ENCODE peak calls at places on chromosomes 11 and 22, in nine cellular contexts. One of them, this sample, is unnamed.

GRCh38 chr11:105489431-105489830 is 120.4 kb upstream of the GRIA4 start:
- DNase-seq in iPS DF 6.9: no peak
- DNase-seq in HCT116: no peak
- DNase-seq in hepatocyte: peak
- DNase-seq in colonic mucosa: no peak
- DNase-seq in upper lobe of right lung: no peak
- DNase-seq in keratinocyte: no peak
- DNase-seq in adrenal gland: no peak
- DNase-seq in heart left ventricle: no peak
- DNase-seq in this sample: peak

GRCh38 chr11:88555018-88555828 is 217.7 kb upstream of the CTSC start:
- DNase-seq in iPS DF 6.9: no peak
- DNase-seq in HCT116: peak
- DNase-seq in hepatocyte: peak
- DNase-seq in colonic mucosa: no peak
- DNase-seq in upper lobe of right lung: no peak
- DNase-seq in keratinocyte: peak
- DNase-seq in adrenal gland: no peak
- DNase-seq in heart left ventricle: no peak
- DNase-seq in this sample: peak

GRCh38 chr22:44404341-44405020 is 91.7 kb upstream of the SHISAL1 start:
- DNase-seq in iPS DF 6.9: no peak
- DNase-seq in HCT116: no peak
- DNase-seq in hepatocyte: no peak
- DNase-seq in colonic mucosa: no peak
- DNase-seq in upper lobe of right lung: peak
- DNase-seq in keratinocyte: no peak
- DNase-seq in adrenal gland: no peak
- DNase-seq in heart left ventricle: no peak
- DNase-seq in this sample: no peak

GRCh38 chr11:33976351-33977199 is 75.0 kb upstream of the CAPRIN1 start:
- DNase-seq in iPS DF 6.9: no peak
- DNase-seq in HCT116: no peak
- DNase-seq in hepatocyte: no peak
- DNase-seq in colonic mucosa: no peak
- DNase-seq in upper lobe of right lung: no peak
- DNase-seq in keratinocyte: no peak
- DNase-seq in adrenal gland: no peak
- DNase-seq in heart left ventricle: no peak
- DNase-seq in this sample: no peak

GRCh38 chr22:41762980-41763779 is 37.3 kb upstream of the CCDC134 start:
- DNase-seq in iPS DF 6.9: peak
- DNase-seq in HCT116: peak
- DNase-seq in hepatocyte: peak
- DNase-seq in colonic mucosa: peak
- DNase-seq in upper lobe of right lung: no peak
- DNase-seq in keratinocyte: no peak
- DNase-seq in adrenal gland: peak
- DNase-seq in heart left ventricle: no peak
- DNase-seq in this sample: peak

GRCh38 chr11:62505112-62505783 is 41.4 kb downstream of the AHNAK start:
- DNase-seq in iPS DF 6.9: no peak
- DNase-seq in HCT116: no peak
- DNase-seq in hepatocyte: peak
- DNase-seq in colonic mucosa: peak
- DNase-seq in upper lobe of right lung: no peak
- DNase-seq in keratinocyte: no peak
- DNase-seq in adrenal gland: no peak
- DNase-seq in heart left ventricle: peak
- DNase-seq in this sample: peak

GRCh38 chr11:2795491-2795991 is 90.0 kb downstream of the CDKN1C start:
- DNase-seq in iPS DF 6.9: no peak
- DNase-seq in HCT116: no peak
- DNase-seq in hepatocyte: no peak
- DNase-seq in colonic mucosa: peak
- DNase-seq in upper lobe of right lung: peak
- DNase-seq in keratinocyte: no peak
- DNase-seq in adrenal gland: peak
- DNase-seq in heart left ventricle: peak
- DNase-seq in this sample: no peak

GRCh38 chr11:26777276-26777939 is 55.5 kb upstream of the SLC5A12 start:
- DNase-seq in iPS DF 6.9: no peak
- DNase-seq in HCT116: no peak
- DNase-seq in hepatocyte: peak
- DNase-seq in colonic mucosa: no peak
- DNase-seq in upper lobe of right lung: no peak
- DNase-seq in keratinocyte: no peak
- DNase-seq in adrenal gland: no peak
- DNase-seq in heart left ventricle: no peak
- DNase-seq in this sample: no peak

GRCh38 chr11:76140912-76141574 is 65.3 kb downstream of the WNT11 start:
- DNase-seq in iPS DF 6.9: no peak
- DNase-seq in HCT116: no peak
- DNase-seq in hepatocyte: no peak
- DNase-seq in colonic mucosa: no peak
- DNase-seq in upper lobe of right lung: no peak
- DNase-seq in keratinocyte: no peak
- DNase-seq in adrenal gland: no peak
- DNase-seq in heart left ventricle: peak
- DNase-seq in this sample: no peak

GRCh38 chr11:60265373-60266214 is 14.9 kb upstream of the MS4A4A start:
- DNase-seq in iPS DF 6.9: peak
- DNase-seq in HCT116: peak
- DNase-seq in hepatocyte: peak
- DNase-seq in colonic mucosa: peak
- DNase-seq in upper lobe of right lung: no peak
- DNase-seq in keratinocyte: no peak
- DNase-seq in adrenal gland: no peak
- DNase-seq in heart left ventricle: no peak
- DNase-seq in this sample: peak

GRCh38 chr11:58654908-58655296 is 32.4 kb downstream of the CNTF start:
- DNase-seq in iPS DF 6.9: no peak
- DNase-seq in HCT116: no peak
- DNase-seq in hepatocyte: no peak
- DNase-seq in colonic mucosa: no peak
- DNase-seq in upper lobe of right lung: no peak
- DNase-seq in keratinocyte: no peak
- DNase-seq in adrenal gland: no peak
- DNase-seq in heart left ventricle: no peak
- DNase-seq in this sample: no peak

GRCh38 chr11:115324569-115325432 is 179.4 kb downstream of the CADM1 start:
- DNase-seq in iPS DF 6.9: peak
- DNase-seq in HCT116: no peak
- DNase-seq in hepatocyte: peak
- DNase-seq in colonic mucosa: peak
- DNase-seq in upper lobe of right lung: no peak
- DNase-seq in keratinocyte: peak
- DNase-seq in adrenal gland: peak
- DNase-seq in heart left ventricle: no peak
- DNase-seq in this sample: peak

GRCh38 chr11:1968454-1968995 is 21.4 kb downstream of the MRPL23 start:
- DNase-seq in iPS DF 6.9: no peak
- DNase-seq in HCT116: no peak
- DNase-seq in hepatocyte: no peak
- DNase-seq in colonic mucosa: no peak
- DNase-seq in upper lobe of right lung: no peak
- DNase-seq in keratinocyte: no peak
- DNase-seq in adrenal gland: no peak
- DNase-seq in heart left ventricle: no peak
- DNase-seq in this sample: no peak

GRCh38 chr11:76185931-76186401 is 20.3 kb downstream of the WNT11 start:
- DNase-seq in iPS DF 6.9: no peak
- DNase-seq in HCT116: no peak
- DNase-seq in hepatocyte: peak
- DNase-seq in colonic mucosa: peak
- DNase-seq in upper lobe of right lung: peak
- DNase-seq in keratinocyte: no peak
- DNase-seq in adrenal gland: peak
- DNase-seq in heart left ventricle: no peak
- DNase-seq in this sample: peak

GRCh38 chr11:79437274-79437980 is 3.4 kb downstream of the TENM4 start:
- DNase-seq in iPS DF 6.9: no peak
- DNase-seq in HCT116: no peak
- DNase-seq in hepatocyte: peak
- DNase-seq in colonic mucosa: peak
- DNase-seq in upper lobe of right lung: peak
- DNase-seq in keratinocyte: no peak
- DNase-seq in adrenal gland: peak
- DNase-seq in heart left ventricle: peak
- DNase-seq in this sample: peak

GRCh38 chr11:64970731-64971151 is 1.2 kb downstream of the MAJIN start:
- DNase-seq in iPS DF 6.9: no peak
- DNase-seq in HCT116: no peak
- DNase-seq in hepatocyte: no peak
- DNase-seq in colonic mucosa: peak
- DNase-seq in upper lobe of right lung: no peak
- DNase-seq in keratinocyte: peak
- DNase-seq in adrenal gland: no peak
- DNase-seq in heart left ventricle: no peak
- DNase-seq in this sample: no peak

GRCh38 chr11:24153337-24153736 is 343.5 kb upstream of the LUZP2 start:
- DNase-seq in iPS DF 6.9: no peak
- DNase-seq in HCT116: no peak
- DNase-seq in hepatocyte: no peak
- DNase-seq in colonic mucosa: no peak
- DNase-seq in upper lobe of right lung: no peak
- DNase-seq in keratinocyte: no peak
- DNase-seq in adrenal gland: no peak
- DNase-seq in heart left ventricle: no peak
- DNase-seq in this sample: no peak

GRCh38 chr22:40720538-40721256 is 41.4 kb downstream of the MCHR1 start:
- DNase-seq in iPS DF 6.9: no peak
- DNase-seq in HCT116: no peak
- DNase-seq in hepatocyte: no peak
- DNase-seq in colonic mucosa: no peak
- DNase-seq in upper lobe of right lung: no peak
- DNase-seq in keratinocyte: no peak
- DNase-seq in adrenal gland: no peak
- DNase-seq in heart left ventricle: no peak
- DNase-seq in this sample: no peak
- H3K27ac ChIP-seq in iPS DF 6.9: no peak
- H3K27ac ChIP-seq in HCT116: no peak
- H3K27ac ChIP-seq in hepatocyte: peak
- H3K27ac ChIP-seq in colonic mucosa: no peak
- H3K27ac ChIP-seq in upper lobe of right lung: no peak
- H3K27ac ChIP-seq in keratinocyte: no peak
- H3K27ac ChIP-seq in adrenal gland: no peak
- H3K27ac ChIP-seq in heart left ventricle: no peak
- H3K27ac ChIP-seq in this sample: peak

DNA sequence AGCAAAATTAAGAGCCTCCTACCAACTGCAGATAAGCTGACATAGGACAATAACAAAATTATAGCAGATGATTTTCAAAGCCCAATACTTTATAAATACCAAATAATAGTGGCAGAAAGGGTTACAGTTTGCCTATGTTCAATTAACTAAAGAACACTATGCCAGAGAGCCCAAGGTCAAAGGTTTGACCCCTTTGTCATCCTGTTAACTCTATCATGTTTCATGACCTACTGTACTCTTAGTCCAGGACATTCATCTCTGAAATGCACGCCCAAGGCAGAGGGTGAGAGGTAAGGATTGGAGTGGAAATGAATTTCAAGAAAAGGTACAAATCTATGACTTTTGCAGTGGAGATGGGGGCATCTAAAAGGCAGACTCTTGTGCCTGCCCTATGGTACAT is 70.6 kb downstream of the DDIAS start:
- DNase-seq in iPS DF 6.9: no peak
- DNase-seq in HCT116: no peak
- DNase-seq in hepatocyte: no peak
- DNase-seq in colonic mucosa: no peak
- DNase-seq in upper lobe of right lung: no peak
- DNase-seq in keratinocyte: no peak
- DNase-seq in adrenal gland: no peak
- DNase-seq in heart left ventricle: no peak
- DNase-seq in this sample: no peak
- H3K4me3 ChIP-seq in iPS DF 6.9: no peak
- H3K4me3 ChIP-seq in HCT116: no peak
- H3K4me3 ChIP-seq in hepatocyte: no peak
- H3K4me3 ChIP-seq in colonic mucosa: no peak
- H3K4me3 ChIP-seq in upper lobe of right lung: no peak
- H3K4me3 ChIP-seq in keratinocyte: no peak
- H3K4me3 ChIP-seq in adrenal gland: no peak
- H3K4me3 ChIP-seq in heart left ventricle: no peak
- H3K4me3 ChIP-seq in this sample: no peak

DNA sequence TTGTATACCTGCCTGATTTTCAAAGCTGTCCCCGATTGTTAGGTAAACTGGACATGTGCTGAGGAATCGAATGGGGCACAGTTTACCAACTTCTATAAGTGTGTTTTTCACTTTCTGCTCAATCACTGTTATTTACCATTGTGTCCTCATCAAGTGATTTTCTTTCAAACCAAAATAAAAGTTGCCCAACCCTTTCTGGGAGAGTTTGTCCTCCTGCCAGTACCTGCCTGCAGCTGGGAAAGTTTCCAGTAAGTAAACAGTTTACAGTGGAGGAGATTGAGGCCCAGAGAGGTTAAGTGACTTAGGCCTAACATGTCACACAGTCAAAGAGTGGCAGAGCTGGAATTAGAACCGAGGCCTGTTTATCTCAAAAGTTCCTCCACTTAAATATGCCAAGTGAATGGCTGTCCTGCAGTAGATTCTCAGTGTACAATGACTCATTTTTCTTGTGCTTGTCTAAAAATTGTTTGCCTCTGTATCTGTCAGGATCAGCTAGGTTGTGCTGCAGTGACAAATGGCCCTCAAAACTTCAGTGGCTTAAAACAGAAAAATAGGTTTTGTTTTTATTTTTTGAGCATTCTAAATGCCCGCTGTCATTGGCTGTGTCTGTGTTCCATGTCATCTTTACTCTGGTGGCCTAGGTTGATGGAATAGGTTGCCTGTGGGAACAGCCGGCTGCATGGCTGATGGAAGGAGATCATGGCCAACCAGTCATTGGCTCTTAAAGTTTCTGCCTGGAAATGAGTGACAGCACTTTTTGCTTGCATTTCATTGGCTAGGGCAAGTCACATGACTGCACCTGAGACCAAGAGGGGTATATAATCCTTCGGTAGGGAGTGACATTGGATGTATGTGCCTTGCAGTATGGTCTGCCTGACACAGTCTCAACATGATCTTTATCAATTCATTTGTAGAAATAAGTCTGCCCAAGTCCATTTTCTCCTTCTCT is 61.8 kb upstream of the CRYBB3 start:
- DNase-seq in iPS DF 6.9: no peak
- DNase-seq in HCT116: peak
- DNase-seq in hepatocyte: no peak
- DNase-seq in colonic mucosa: peak
- DNase-seq in upper lobe of right lung: no peak
- DNase-seq in keratinocyte: no peak
- DNase-seq in adrenal gland: no peak
- DNase-seq in heart left ventricle: no peak
- DNase-seq in this sample: no peak
- H3K27ac ChIP-seq in iPS DF 6.9: no peak
- H3K27ac ChIP-seq in HCT116: no peak
- H3K27ac ChIP-seq in hepatocyte: no peak
- H3K27ac ChIP-seq in colonic mucosa: no peak
- H3K27ac ChIP-seq in upper lobe of right lung: peak
- H3K27ac ChIP-seq in keratinocyte: no peak
- H3K27ac ChIP-seq in adrenal gland: no peak
- H3K27ac ChIP-seq in heart left ventricle: peak
- H3K27ac ChIP-seq in this sample: no peak

GRCh38 chr11:104328514-104328912 is 164.6 kb upstream of the PDGFD start:
- DNase-seq in iPS DF 6.9: no peak
- DNase-seq in HCT116: no peak
- DNase-seq in hepatocyte: no peak
- DNase-seq in colonic mucosa: no peak
- DNase-seq in upper lobe of right lung: no peak
- DNase-seq in keratinocyte: no peak
- DNase-seq in adrenal gland: no peak
- DNase-seq in heart left ventricle: no peak
- DNase-seq in this sample: no peak
- H3K4me3 ChIP-seq in iPS DF 6.9: no peak
- H3K4me3 ChIP-seq in HCT116: no peak
- H3K4me3 ChIP-seq in hepatocyte: no peak
- H3K4me3 ChIP-seq in colonic mucosa: no peak
- H3K4me3 ChIP-seq in upper lobe of right lung: no peak
- H3K4me3 ChIP-seq in keratinocyte: no peak
- H3K4me3 ChIP-seq in adrenal gland: no peak
- H3K4me3 ChIP-seq in heart left ventricle: no peak
- H3K4me3 ChIP-seq in this sample: no peak